ENCODE peak calls at places on chromosomes 4 and X, in four cellular contexts. L, J, T and F are unnamed samples.

GRCh38 chrX:41981481-41982013 is 58.2 kb upstream of the CASK start:
- DNase-seq in L (no peak), J (no peak), T (no peak), F (no peak)

GRCh38 chr4:139956436-139957107 is 197.4 kb downstream of the MAML3 start:
- DNase-seq in L (no peak), J (no peak), T (no peak), F (no peak)

GRCh38 chrX:123884809-123885408 is 25.1 kb downstream of the XIAP start:
- DNase-seq in L (peak; percentile 31), J (peak; percentile 65), T (no peak), F (peak; percentile 32)

GRCh38 chrX:13028871-13029336 is 15.5 kb downstream of the FAM9C start:
- DNase-seq in L (peak; percentile 51), J (no peak), T (no peak), F (no peak)

GRCh38 chrX:2498781-2499302 is 1.9 kb downstream of the DHRSX start:
- DNase-seq in L (peak; percentile 65), J (no peak), T (no peak), F (peak; percentile 43)

GRCh38 chrX:112147206-112147605 is 64.6 kb upstream of the TRPC5 start:
- DNase-seq in L (no peak), J (peak; percentile 58), T (no peak), F (peak; percentile 11)

GRCh38 chr4:159002950-159003349 is 99.9 kb upstream of the RAPGEF2 start:
- DNase-seq in L (no peak), J (no peak), T (no peak), F (no peak)

GRCh38 chr4:147594107-147594506 is 23.1 kb upstream of the TMEM184C start:
- DNase-seq in L (no peak), J (no peak), T (no peak), F (no peak)

GRCh38 chr4:85556293-85556692 is 81.3 kb downstream of the ARHGAP24 start:
- DNase-seq in L (no peak), J (no peak), T (peak; percentile 25), F (no peak)

GRCh38 chr4:130092187-130093015 is 996.4 kb downstream of the C4orf33 start:
- DNase-seq in L (no peak), J (no peak), T (no peak), F (no peak)

GRCh38 chr4:59818656-59819055 is 1381.5 kb upstream of the ADGRL3 start:
- DNase-seq in L (no peak), J (no peak), T (peak; percentile 15), F (no peak)

GRCh38 chrX:40727599-40728252 is 7.6 kb downstream of the MED14 start:
- DNase-seq in L (no peak), J (no peak), T (no peak), F (no peak)

GRCh38 chr4:160928482-160928881 is 1235.3 kb downstream of the FSTL5 start:
- DNase-seq in L (no peak), J (no peak), T (no peak), F (no peak)

GRCh38 chr4:24559032-24559821 is 25.1 kb downstream of the DHX15 start:
- DNase-seq in L (no peak), J (no peak), T (no peak), F (no peak)

GRCh38 chr4:102780476-102781144 is 19.8 kb upstream of the MANBA start:
- DNase-seq in L (peak; percentile 57), J (peak; percentile 14), T (no peak), F (peak; percentile 23)
- TF ChIP-seq TARDBP in L (no peak), J (no peak), T (no peak), F (no peak)

DNA sequence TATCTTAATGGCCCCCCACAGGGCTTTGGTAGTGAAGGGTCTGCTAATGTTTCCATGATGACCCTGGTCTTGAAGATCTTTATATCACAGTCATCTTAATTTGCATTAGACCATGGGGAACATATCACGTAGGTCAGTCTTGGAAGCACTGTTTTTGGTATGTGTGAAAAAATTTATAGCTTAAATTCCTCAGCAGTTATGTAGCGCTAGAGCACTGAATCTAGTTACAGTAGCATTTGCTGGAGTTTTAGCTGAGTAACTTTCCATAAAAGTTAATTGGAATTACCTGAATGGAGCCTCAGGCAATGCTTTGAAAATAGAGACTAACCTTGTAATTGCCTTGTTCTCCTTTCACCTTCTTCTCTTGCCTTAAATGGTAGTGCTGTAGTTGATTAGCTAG is 648.8 kb downstream of the IQCM start:
- DNase-seq in L (no peak), J (no peak), T (no peak), F (no peak)
- TF ChIP-seq TARDBP in L (no peak), J (no peak), T (no peak), F (no peak)

DNA sequence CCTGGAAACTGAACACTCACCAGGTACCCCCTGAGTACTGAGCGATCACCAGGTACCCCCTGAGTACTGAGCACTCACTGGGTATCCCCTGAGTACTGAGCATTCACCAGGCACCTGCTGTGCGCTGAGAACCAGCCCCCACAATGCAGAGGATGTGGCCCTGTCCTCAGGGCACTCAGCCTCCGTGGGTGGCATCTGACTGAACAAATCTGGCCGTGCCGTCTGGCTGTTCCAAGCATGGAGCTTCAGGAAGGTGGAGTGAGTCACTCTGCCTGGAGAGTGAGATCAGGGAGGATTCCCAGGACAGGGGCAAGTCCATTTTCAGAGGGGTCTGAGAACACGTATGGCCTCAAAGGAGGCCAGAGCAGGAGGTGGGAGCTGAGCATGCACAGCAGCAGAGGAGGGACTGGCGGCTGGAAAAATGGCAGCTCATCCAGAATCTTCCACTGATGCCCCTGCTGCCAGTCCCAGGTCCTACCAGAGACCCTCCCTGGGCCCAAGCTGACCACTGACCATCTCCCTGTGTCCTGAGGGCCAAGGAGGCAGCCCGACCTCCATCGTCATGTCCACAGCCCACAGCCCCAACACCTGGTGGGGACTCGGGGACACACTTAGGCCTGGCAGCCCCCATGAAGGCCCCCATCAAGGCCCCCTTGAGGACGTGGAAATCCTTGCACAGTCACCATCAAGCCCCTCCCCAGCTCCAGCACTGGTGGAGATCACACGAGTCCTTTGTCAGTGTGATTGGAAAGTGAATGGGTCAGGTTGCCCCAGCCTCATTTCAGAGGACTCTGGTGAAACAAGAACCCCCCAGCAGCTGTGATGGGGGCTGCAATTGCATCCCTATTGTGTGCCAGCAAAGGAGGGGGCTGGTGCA is 94.1 kb downstream of the HMX1 start:
- DNase-seq in L (no peak), J (no peak), T (no peak), F (no peak)
- TF ChIP-seq TARDBP in L (no peak), J (no peak), T (no peak), F (no peak)

DNA sequence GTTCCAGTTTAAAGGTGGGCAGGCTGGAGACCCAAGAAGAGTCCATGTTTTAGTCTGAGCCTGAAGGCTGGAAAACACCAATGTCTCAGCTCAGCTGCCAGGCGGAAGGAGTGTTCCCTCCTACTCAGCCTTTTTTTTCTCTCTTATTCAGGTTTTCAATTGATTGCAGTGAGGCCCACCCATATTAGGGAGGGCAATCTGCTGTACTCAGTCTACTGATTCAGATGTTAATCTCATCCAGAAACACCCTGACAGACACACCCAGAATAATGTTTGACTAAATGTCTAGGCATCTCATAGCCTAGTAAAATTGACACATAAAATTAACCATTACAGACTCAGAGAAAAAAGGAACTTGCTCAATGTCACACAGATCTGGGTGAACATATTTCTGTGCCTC is 347.1 kb downstream of the GBA3 start:
- DNase-seq in L (no peak), J (no peak), T (no peak), F (no peak)
- TF ChIP-seq TARDBP in L (no peak), J (no peak), T (no peak), F (no peak)

DNA sequence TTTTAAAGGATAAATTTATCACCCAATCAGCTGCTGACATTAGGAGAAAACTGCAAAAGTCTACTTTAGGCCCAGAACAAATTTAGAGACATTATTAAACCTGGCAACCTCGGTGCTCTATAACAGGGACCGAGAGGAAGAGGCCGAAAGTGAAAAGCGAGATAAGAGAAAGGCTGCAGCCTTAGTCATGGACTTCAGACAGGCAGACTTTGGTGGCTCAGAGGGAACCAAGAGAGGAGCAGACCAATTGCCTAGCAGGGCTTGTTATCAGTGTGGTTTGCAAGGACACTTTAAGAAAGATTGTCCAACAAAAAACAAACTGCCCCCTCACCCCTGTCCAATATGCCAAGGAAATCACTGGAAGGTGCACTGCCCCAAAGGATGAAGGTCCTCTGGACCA is 12.8 kb upstream of the UGT2B10 start:
- DNase-seq in L (no peak), J (no peak), T (no peak), F (no peak)
- TF ChIP-seq TARDBP in L (no peak), J (no peak), T (no peak), F (no peak)

DNA sequence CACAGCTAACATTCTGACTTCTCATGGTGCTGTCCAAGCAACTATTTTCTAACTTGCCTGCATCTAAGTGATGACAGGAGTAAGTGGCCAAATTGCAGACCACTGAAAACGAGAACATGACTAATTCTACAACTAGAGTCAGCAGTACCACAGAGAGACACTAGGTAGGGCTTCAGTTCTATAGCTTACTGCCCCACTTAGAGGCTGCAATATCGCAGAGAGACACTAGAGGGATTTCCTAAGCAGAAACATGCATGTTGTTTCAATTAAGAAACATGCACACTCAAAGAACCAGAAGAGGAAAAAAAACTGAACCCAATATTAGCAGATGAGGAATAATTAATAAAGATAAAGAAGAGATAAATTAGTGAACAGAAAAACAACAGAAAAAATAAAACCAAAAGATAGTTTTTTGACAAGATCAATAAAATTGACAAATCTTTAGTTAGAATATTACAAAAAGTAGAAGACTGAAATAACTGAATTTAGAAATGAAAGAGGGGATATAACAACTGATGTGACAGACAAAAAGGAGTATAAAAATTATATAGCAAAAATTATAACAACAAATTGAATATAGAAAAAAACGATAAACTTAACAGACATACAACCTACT is 100.8 kb downstream of the SPIN4 start:
- DNase-seq in L (peak; percentile 61), J (peak; percentile 36), T (peak; percentile 60), F (peak; percentile 73)
- TF ChIP-seq TARDBP in L (no peak), J (no peak), T (no peak), F (no peak)

GRCh38 chrX:16113978-16114554 is 9.3 kb upstream of the GRPR start:
- DNase-seq in L (no peak), J (no peak), T (no peak), F (no peak)
- TF ChIP-seq TARDBP in L (no peak), J (no peak), T (no peak), F (no peak)